ENCODE peak calls at places on chromosome 6, in nine cellular contexts. K, R, O, P, Y, U, J, S and A are unnamed samples.

GRCh38 chr6:111061493-111061892 is 25.8 kb upstream of the SLC16A10 start:
- ATAC-seq in K (no peak), R (no peak), O (no peak), P (no peak), Y (no peak), U (peak), J (no peak), S (no peak), A (no peak)

GRCh38 chr6:118659513-118660217 is 8.3 kb upstream of the CEP85L start:
- ATAC-seq in K (no peak), R (peak), O (no peak), P (peak), Y (no peak), U (peak), J (peak), S (no peak), A (no peak)

GRCh38 chr6:127567476-127567875 is 9.5 kb upstream of the C6orf58 start:
- ATAC-seq in K (no peak), R (no peak), O (no peak), P (no peak), Y (no peak), U (no peak), J (no peak), S (no peak), A (no peak)

GRCh38 chr6:144017167-144018094 is 9.4 kb upstream of the PLAGL1 start:
- ATAC-seq in K (no peak), R (no peak), O (no peak), P (no peak), Y (no peak), U (no peak), J (no peak), S (no peak), A (no peak)

GRCh38 chr6:162750776-162751175 is 23.0 kb downstream of the PACRG start:
- ATAC-seq in K (no peak), R (no peak), O (no peak), P (no peak), Y (no peak), U (no peak), J (no peak), S (no peak), A (no peak)

GRCh38 chr6:143158113-143158581 is 97.5 kb downstream of the AIG1 start:
- ATAC-seq in K (no peak), R (peak), O (no peak), P (peak), Y (no peak), U (no peak), J (no peak), S (peak), A (no peak)

GRCh38 chr6:166505133-166505905 is 81.2 kb downstream of the RAMACL start:
- ATAC-seq in K (no peak), R (no peak), O (no peak), P (no peak), Y (no peak), U (no peak), J (no peak), S (no peak), A (no peak)

GRCh38 chr6:117404548-117404947 is 21.2 kb downstream of the ROS1 start:
- ATAC-seq in K (peak), R (peak), O (no peak), P (no peak), Y (no peak), U (no peak), J (no peak), S (no peak), A (no peak)

GRCh38 chr6:3618300-3619041 is 133.0 kb downstream of the PXDC1 start:
- ATAC-seq in K (no peak), R (peak), O (no peak), P (no peak), Y (no peak), U (no peak), J (no peak), S (no peak), A (peak)

GRCh38 chr6:146697921-146698320 is 99.1 kb downstream of the ADGB start:
- ATAC-seq in K (no peak), R (no peak), O (no peak), P (no peak), Y (no peak), U (no peak), J (no peak), S (no peak), A (no peak)

GRCh38 chr6:133888931-133889556 is at the start of gene TCF21:
- ATAC-seq in K (peak), R (no peak), O (peak), P (no peak), Y (peak), U (no peak), J (no peak), S (peak), A (no peak)

GRCh38 chr6:167244991-167245390 is 46.1 kb upstream of the UNC93A start:
- ATAC-seq in K (no peak), R (no peak), O (no peak), P (no peak), Y (no peak), U (no peak), J (no peak), S (no peak), A (no peak)

GRCh38 chr6:142861711-142862110 is 83.3 kb downstream of the HIVEP2 start:
- ATAC-seq in K (no peak), R (no peak), O (no peak), P (no peak), Y (no peak), U (no peak), J (no peak), S (no peak), A (no peak)

GRCh38 chr6:31676322-31676903 is 4.5 kb downstream of the LY6G5C start:
- ATAC-seq in K (no peak), R (peak), O (no peak), P (no peak), Y (no peak), U (no peak), J (no peak), S (no peak), A (no peak)

GRCh38 chr6:116497089-116497676 is 14.3 kb upstream of the CALHM5 start:
- ATAC-seq in K (no peak), R (no peak), O (peak), P (no peak), Y (no peak), U (no peak), J (no peak), S (peak), A (no peak)

GRCh38 chr6:53926505-53926904 is 131.7 kb downstream of the LRRC1 start:
- ATAC-seq in K (peak), R (no peak), O (no peak), P (no peak), Y (no peak), U (no peak), J (no peak), S (no peak), A (peak)

GRCh38 chr6:53461682-53462081 is 83.2 kb downstream of the GCLC start:
- ATAC-seq in K (no peak), R (no peak), O (no peak), P (no peak), Y (no peak), U (no peak), J (no peak), S (no peak), A (peak)

GRCh38 chr6:3418521-3419060 is 38.3 kb downstream of the SLC22A23 start:
- ATAC-seq in K (peak), R (no peak), O (no peak), P (no peak), Y (peak), U (no peak), J (no peak), S (peak), A (peak)

GRCh38 chr6:32969685-32970412 is 1.5 kb downstream of the BRD2 start:
- ATAC-seq in K (peak), R (peak), O (peak), P (peak), Y (peak), U (peak), J (no peak), S (peak), A (peak)

GRCh38 chr6:163820745-163821456 is 406.4 kb downstream of the QKI start:
- ATAC-seq in K (no peak), R (no peak), O (no peak), P (no peak), Y (no peak), U (peak), J (no peak), S (no peak), A (no peak)

GRCh38 chr6:35795453-35796071 is 1.6 kb downstream of the CLPS start:
- ATAC-seq in K (no peak), R (no peak), O (no peak), P (no peak), Y (no peak), U (no peak), J (no peak), S (peak), A (no peak)

GRCh38 chr6:49912193-49912592 is 45.9 kb upstream of the CRISP1 start:
- ATAC-seq in K (no peak), R (no peak), O (no peak), P (no peak), Y (no peak), U (no peak), J (no peak), S (no peak), A (no peak)

GRCh38 chr6:45495404-45496084 is 117.8 kb upstream of the SUPT3H start:
- ATAC-seq in K (no peak), R (no peak), O (no peak), P (peak), Y (no peak), U (no peak), J (peak), S (no peak), A (no peak)

GRCh38 chr6:18147616-18148015 is 7.3 kb downstream of the TPMT start:
- ATAC-seq in K (no peak), R (no peak), O (no peak), P (no peak), Y (no peak), U (no peak), J (no peak), S (no peak), A (no peak)

GRCh38 chr6:34066772-34067770 is 78.8 kb downstream of the GRM4 start:
- ATAC-seq in K (no peak), R (no peak), O (no peak), P (no peak), Y (no peak), U (no peak), J (no peak), S (no peak), A (no peak)

GRCh38 chr6:125950293-125950692 is 6.3 kb upstream of the HINT3 start:
- ATAC-seq in K (no peak), R (peak), O (no peak), P (peak), Y (no peak), U (no peak), J (no peak), S (no peak), A (peak)

GRCh38 chr6:54085047-54085446 is 26.2 kb upstream of the MLIP start:
- ATAC-seq in K (no peak), R (no peak), O (no peak), P (no peak), Y (no peak), U (peak), J (no peak), S (peak), A (no peak)

GRCh38 chr6:145823322-145823944 is 8.8 kb upstream of the FBXO30 start:
- ATAC-seq in K (no peak), R (no peak), O (no peak), P (peak), Y (no peak), U (no peak), J (no peak), S (no peak), A (no peak)

GRCh38 chr6:6916598-6916997 is 191.2 kb upstream of the RREB1 start:
- ATAC-seq in K (peak), R (peak), O (no peak), P (no peak), Y (no peak), U (peak), J (no peak), S (peak), A (peak)

GRCh38 chr6:43465978-43466377 is 10.6 kb upstream of the DLK2 start:
- ATAC-seq in K (no peak), R (no peak), O (no peak), P (peak), Y (no peak), U (no peak), J (no peak), S (no peak), A (peak)

GRCh38 chr6:11356404-11357155 is 124.1 kb upstream of the NEDD9 start:
- ATAC-seq in K (no peak), R (no peak), O (peak), P (no peak), Y (peak), U (peak), J (no peak), S (peak), A (peak)

GRCh38 chr6:701215-701614 is 8.3 kb upstream of the EXOC2 start:
- ATAC-seq in K (no peak), R (no peak), O (no peak), P (no peak), Y (no peak), U (no peak), J (no peak), S (no peak), A (no peak)